ENCODE peak calls at places on chromosomes 11 and 22, in five cellular contexts. B is H9, H is H1, V is mesenchymal stem cell, T is trophoblast cell. I is an unnamed sample.

GRCh38 chr11:93329936-93330445 is 551 bp upstream of the DEUP1 start:
- DNase-seq in B (peak), H (peak), V (peak), T (no peak), I (no peak)

GRCh38 chr11:14373941-14374646 is 15.1 kb upstream of the RRAS2 start:
- DNase-seq in B (no peak), H (peak), V (no peak), T (peak), I (no peak)

GRCh38 chr11:6695377-6695776 is 12.2 kb upstream of the MRPL17 start:
- DNase-seq in B (no peak), H (no peak), V (peak), T (no peak), I (no peak)

GRCh38 chr11:44730775-44731174 is 4.0 kb downstream of the TSPAN18 start:
- DNase-seq in B (no peak), H (no peak), V (no peak), T (no peak), I (no peak)

GRCh38 chr11:122678406-122678805 is 22.9 kb downstream of the UBASH3B start:
- DNase-seq in B (no peak), H (no peak), V (no peak), T (peak), I (no peak)

GRCh38 chr11:6693342-6694228 is 10.4 kb upstream of the MRPL17 start:
- DNase-seq in B (no peak), H (no peak), V (peak), T (no peak), I (no peak)

GRCh38 chr22:28800308-28801041 is at the start of gene XBP1:
- DNase-seq in B (peak), H (peak), V (peak), T (peak), I (peak)

GRCh38 chr22:29998627-29999026 is 81.6 kb upstream of the HORMAD2 start:
- DNase-seq in B (no peak), H (no peak), V (no peak), T (no peak), I (no peak)

GRCh38 chr11:92830382-92831148 is 138.9 kb upstream of the MTNR1B start:
- DNase-seq in B (no peak), H (no peak), V (no peak), T (no peak), I (no peak)

GRCh38 chr22:42173183-42173926 is 42.7 kb upstream of the CYP2D6 start:
- DNase-seq in B (no peak), H (no peak), V (peak), T (no peak), I (no peak)

GRCh38 chr22:21951931-21952465 is 650 bp downstream of the PPM1F start:
- DNase-seq in B (peak), H (peak), V (peak), T (peak), I (no peak)

GRCh38 chr11:134580635-134581025 is 168.6 kb upstream of the B3GAT1 start:
- DNase-seq in B (no peak), H (no peak), V (no peak), T (no peak), I (no peak)

GRCh38 chr22:28907311-28908008 is 24.1 kb downstream of the ZNRF3 start:
- DNase-seq in B (no peak), H (no peak), V (no peak), T (no peak), I (no peak)

GRCh38 chr22:47355776-47356432 is 593.5 kb downstream of the TBC1D22A start:
- DNase-seq in B (no peak), H (no peak), V (no peak), T (no peak), I (no peak)

GRCh38 chr11:62999649-63000048 is 14.9 kb upstream of the SLC22A6 start:
- DNase-seq in B (no peak), H (no peak), V (no peak), T (no peak), I (no peak)

GRCh38 chr11:80297808-80298460 is 857.1 kb upstream of the TENM4 start:
- DNase-seq in B (no peak), H (no peak), V (peak), T (no peak), I (no peak)

GRCh38 chr11:123601737-123602136 is 52.7 kb downstream of the SCN3B start:
- DNase-seq in B (no peak), H (no peak), V (no peak), T (no peak), I (no peak)

GRCh38 chr11:61828629-61829407 is 718 bp downstream of the FADS2 start:
- DNase-seq in B (peak), H (peak), V (peak), T (peak), I (peak)

GRCh38 chr22:23970201-23970641 is 3.5 kb downstream of the DDTL start:
- DNase-seq in B (no peak), H (no peak), V (no peak), T (no peak), I (no peak)

GRCh38 chr22:43183496-43184263 is 3.3 kb downstream of the TTLL12 start:
- DNase-seq in B (no peak), H (no peak), V (peak), T (no peak), I (no peak)

GRCh38 chr11:17640493-17641164 is 78.7 kb upstream of the MYOD1 start:
- DNase-seq in B (no peak), H (no peak), V (no peak), T (no peak), I (no peak)

GRCh38 chr22:33811208-33811607 is 109.1 kb downstream of the LARGE1 start:
- DNase-seq in B (no peak), H (no peak), V (no peak), T (no peak), I (no peak)

GRCh38 chr22:42908082-42908746 is 51.1 kb upstream of the ARFGAP3 start:
- DNase-seq in B (no peak), H (no peak), V (no peak), T (no peak), I (no peak)

GRCh38 chr11:130062030-130062429 is 7.7 kb upstream of the APLP2 start:
- DNase-seq in B (no peak), H (no peak), V (no peak), T (no peak), I (no peak)

GRCh38 chr11:45995342-45995734 is 72.9 kb downstream of the LARGE2 start:
- DNase-seq in B (no peak), H (no peak), V (no peak), T (no peak), I (no peak)

GRCh38 chr22:45905924-45906865 is 70.8 kb downstream of the WNT7B start:
- DNase-seq in B (no peak), H (no peak), V (peak), T (no peak), I (no peak)

GRCh38 chr11:59616396-59616982 is 915 bp upstream of the OSBP start:
- DNase-seq in B (no peak), H (no peak), V (no peak), T (no peak), I (no peak)
- H3K14ac ChIP-seq in B (no peak), H (no peak), V (no peak), T (peak), I (no peak)

GRCh38 chr11:35725880-35726279 is 63.3 kb downstream of the TRIM44 start:
- DNase-seq in B (no peak), H (no peak), V (peak), T (no peak), I (no peak)
- H4K91ac ChIP-seq in B (no peak), H (no peak), V (no peak), T (no peak), I (no peak)

GRCh38 chr11:581752-582151 is 5.5 kb downstream of the PHRF1 start:
- DNase-seq in B (no peak), H (no peak), V (no peak), T (no peak), I (no peak)

GRCh38 chr11:587546-587945 is 11.3 kb downstream of the PHRF1 start:
- DNase-seq in B (no peak), H (no peak), V (no peak), T (no peak), I (no peak)

GRCh38 chr11:581342-581741 is 5.1 kb downstream of the PHRF1 start:
- DNase-seq in B (no peak), H (no peak), V (no peak), T (no peak), I (no peak)

GRCh38 chr11:586376-587316 is 10.4 kb downstream of the PHRF1 start:
- DNase-seq in B (no peak), H (no peak), V (no peak), T (no peak), I (no peak)

GRCh38 chr11:584287-584686 is 8.0 kb downstream of the PHRF1 start:
- DNase-seq in B (no peak), H (no peak), V (no peak), T (no peak), I (no peak)
- H2BK12ac ChIP-seq in B (no peak), H (no peak), V (no peak), T (no peak), I (no peak)

GRCh38 chr11:86869966-86870570 is 69.7 kb downstream of the PRSS23 start:
- DNase-seq in B (peak), H (peak), V (peak), T (no peak), I (peak)
- H3K14ac ChIP-seq in B (no peak), H (no peak), V (no peak), T (no peak), I (no peak)

GRCh38 chr11:47943721-47944554 is 36.4 kb upstream of the PTPRJ start:
- DNase-seq in B (peak), H (peak), V (no peak), T (no peak), I (peak)

GRCh38 chr11:47946682-47947575 is 33.4 kb upstream of the PTPRJ start:
- DNase-seq in B (peak), H (no peak), V (peak), T (peak), I (no peak)

GRCh38 chr11:47944555-47945128 is 35.7 kb upstream of the PTPRJ start:
- DNase-seq in B (no peak), H (no peak), V (no peak), T (no peak), I (no peak)

GRCh38 chr11:47938791-47939560 is 41.4 kb upstream of the PTPRJ start:
- DNase-seq in B (no peak), H (no peak), V (no peak), T (no peak), I (no peak)

DNA sequence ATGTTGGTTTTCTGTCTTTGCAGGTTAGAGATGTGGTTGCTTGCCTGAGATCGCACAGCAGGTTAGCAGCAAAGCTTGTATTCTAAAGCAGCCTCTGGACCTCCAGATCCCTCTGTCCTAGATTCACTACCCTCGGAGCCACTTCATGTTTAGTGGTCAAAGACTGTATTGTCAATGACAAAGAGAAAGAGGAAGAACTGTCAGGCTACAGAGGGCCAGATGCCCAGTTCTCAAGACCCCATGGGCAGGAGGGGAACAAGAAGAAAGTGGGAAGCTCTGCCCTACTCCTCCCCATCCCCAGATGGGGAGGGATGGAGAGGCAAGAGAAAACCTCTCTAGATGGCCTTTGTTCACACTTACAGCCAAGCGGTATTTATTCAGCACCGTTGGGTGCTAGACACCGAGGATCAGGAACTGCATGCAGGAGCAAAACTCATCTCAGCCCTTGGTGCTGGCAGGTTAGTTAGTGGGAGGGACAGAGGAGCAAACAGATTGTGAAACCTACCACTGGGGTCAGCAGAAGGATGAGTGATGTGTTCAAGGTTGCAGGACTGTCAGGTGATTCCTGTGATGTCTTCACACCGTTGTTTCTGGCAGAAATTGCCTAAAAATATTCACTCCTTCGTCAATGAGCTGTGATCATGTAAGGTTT is 38.3 kb upstream of the PTPRJ start:
- DNase-seq in B (no peak), H (no peak), V (no peak), T (no peak), I (no peak)
- H4K91ac ChIP-seq in B (no peak), H (peak), V (no peak), T (no peak), I (no peak)

I was measured in neuronal stem cell.